ENCODE peak calls at places on chromosomes 1 and 21, in seven cellular contexts. B, E, Y, Z, G, V and A are unnamed samples.

GRCh38 chr1:118340928-118341905 is 156.2 kb upstream of the SPAG17 start:
- DNase-seq in B (no peak), E (no peak), Y (no peak), Z (no peak), G (no peak), V (no peak), A (no peak)

GRCh38 chr1:244049142-244049968 is 1.7 kb upstream of the ZBTB18 start:
- DNase-seq in B (no peak), E (no peak), Y (no peak), Z (peak), G (peak), V (no peak), A (no peak)

GRCh38 chr1:62397301-62397700 is 39.5 kb upstream of the USP1 start:
- DNase-seq in B (no peak), E (no peak), Y (no peak), Z (no peak), G (no peak), V (no peak), A (no peak)

GRCh38 chr1:115423776-115424175 is 85.7 kb upstream of the NGF start:
- DNase-seq in B (no peak), E (no peak), Y (no peak), Z (no peak), G (no peak), V (no peak), A (no peak)

GRCh38 chr21:42499430-42500106 is 3.5 kb upstream of the RSPH1 start:
- DNase-seq in B (no peak), E (no peak), Y (no peak), Z (no peak), G (no peak), V (no peak), A (no peak)

GRCh38 chr1:158371188-158371953 is 17.7 kb downstream of the CD1E start:
- DNase-seq in B (no peak), E (peak), Y (no peak), Z (no peak), G (no peak), V (no peak), A (no peak)

GRCh38 chr1:100573960-100574359 is 36.0 kb downstream of the GPR88 start:
- DNase-seq in B (no peak), E (no peak), Y (no peak), Z (no peak), G (no peak), V (no peak), A (no peak)

GRCh38 chr1:234613992-234614584 is 4.1 kb upstream of the IRF2BP2 start:
- DNase-seq in B (no peak), E (no peak), Y (no peak), Z (no peak), G (no peak), V (no peak), A (no peak)

GRCh38 chr1:17498214-17498613 is 41.3 kb upstream of the ARHGEF10L start:
- DNase-seq in B (no peak), E (no peak), Y (no peak), Z (no peak), G (no peak), V (peak), A (no peak)

GRCh38 chr21:43997766-43998742 is 14.1 kb upstream of the TRAPPC10 start:
- DNase-seq in B (no peak), E (no peak), Y (no peak), Z (no peak), G (no peak), V (no peak), A (no peak)

GRCh38 chr1:23171181-23171755 is 2.6 kb upstream of the LUZP1 start:
- DNase-seq in B (no peak), E (no peak), Y (no peak), Z (peak), G (no peak), V (no peak), A (no peak)

GRCh38 chr1:183721041-183721440 is 67.9 kb upstream of the APOBEC4 start:
- DNase-seq in B (no peak), E (no peak), Y (no peak), Z (no peak), G (no peak), V (no peak), A (no peak)

GRCh38 chr1:183719289-183719688 is 66.2 kb upstream of the APOBEC4 start:
- DNase-seq in B (no peak), E (no peak), Y (no peak), Z (no peak), G (no peak), V (no peak), A (peak)

GRCh38 chr1:183719976-183720497 is 66.9 kb upstream of the APOBEC4 start:
- DNase-seq in B (no peak), E (no peak), Y (no peak), Z (no peak), G (no peak), V (no peak), A (no peak)

GRCh38 chr1:183711691-183712401 is 58.7 kb upstream of the APOBEC4 start:
- DNase-seq in B (no peak), E (no peak), Y (no peak), Z (peak), G (no peak), V (no peak), A (no peak)

DNA sequence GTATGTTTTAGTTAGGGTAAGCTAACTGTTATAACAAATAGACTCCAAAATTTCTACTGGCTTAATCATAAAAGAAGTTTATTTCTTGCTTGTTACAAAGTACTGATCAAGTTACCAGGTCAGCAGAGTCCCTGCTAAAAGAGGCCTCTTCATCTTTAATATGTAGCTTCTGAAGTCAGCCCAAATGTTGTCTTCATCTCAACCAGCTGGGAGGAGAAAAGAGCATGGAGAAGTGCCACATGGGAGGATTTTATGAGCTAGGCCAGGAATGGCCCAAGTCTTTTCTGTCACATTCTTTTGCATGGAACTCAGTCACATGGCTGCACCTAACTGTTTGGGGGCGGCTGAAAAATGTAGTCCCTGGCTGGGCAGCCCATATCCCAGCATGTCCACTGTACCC is 63.2 kb upstream of the APOBEC4 start:
- DNase-seq in B (no peak), E (no peak), Y (no peak), Z (no peak), G (no peak), V (no peak), A (no peak)
- TF ChIP-seq YY1 in B (no peak), E (no peak), Y (no peak), Z (no peak), G (no peak), V (no peak), A (no peak)

GRCh38 chr1:230972855-230973271 is 5.8 kb downstream of the TTC13 start:
- DNase-seq in B (no peak), E (peak), Y (no peak), Z (no peak), G (no peak), V (peak), A (no peak)
- H3K9ac ChIP-seq in B (no peak), E (no peak), Y (no peak), Z (no peak), G (no peak), V (no peak), A (no peak)

GRCh38 chr1:208134491-208134890 is 109.7 kb downstream of the PLXNA2 start:
- DNase-seq in B (no peak), E (no peak), Y (no peak), Z (no peak), G (no peak), V (no peak), A (no peak)

GRCh38 chr1:208129057-208129456 is 115.1 kb downstream of the PLXNA2 start:
- DNase-seq in B (no peak), E (no peak), Y (no peak), Z (peak), G (no peak), V (no peak), A (no peak)

GRCh38 chr1:208132287-208132882 is 111.8 kb downstream of the PLXNA2 start:
- DNase-seq in B (peak), E (peak), Y (peak), Z (peak), G (peak), V (peak), A (peak)

GRCh38 chr1:208129489-208129888 is 114.7 kb downstream of the PLXNA2 start:
- DNase-seq in B (no peak), E (no peak), Y (no peak), Z (no peak), G (no peak), V (no peak), A (no peak)

GRCh38 chr1:208131631-208132286 is 112.4 kb downstream of the PLXNA2 start:
- DNase-seq in B (no peak), E (no peak), Y (no peak), Z (no peak), G (no peak), V (no peak), A (no peak)
- H3K4me3 ChIP-seq in B (peak), E (no peak), Y (no peak), Z (no peak), G (no peak), V (no peak), A (no peak)

GRCh38 chr1:41436281-41437010 is 48.0 kb downstream of the EDN2 start:
- DNase-seq in B (no peak), E (no peak), Y (no peak), Z (no peak), G (no peak), V (no peak), A (peak)

GRCh38 chr1:41437011-41437355 is 47.5 kb downstream of the EDN2 start:
- DNase-seq in B (no peak), E (no peak), Y (no peak), Z (no peak), G (no peak), V (no peak), A (no peak)

GRCh38 chr1:41438711-41439110 is 45.8 kb downstream of the EDN2 start:
- DNase-seq in B (no peak), E (no peak), Y (no peak), Z (no peak), G (no peak), V (no peak), A (no peak)

GRCh38 chr1:41440321-41441090 is 44.0 kb downstream of the EDN2 start:
- DNase-seq in B (no peak), E (no peak), Y (no peak), Z (no peak), G (no peak), V (no peak), A (no peak)

GRCh38 chr1:41439234-41439633 is 45.2 kb downstream of the EDN2 start:
- DNase-seq in B (no peak), E (no peak), Y (no peak), Z (no peak), G (no peak), V (no peak), A (no peak)
- TF ChIP-seq YY1 in B (no peak), E (no peak), Y (no peak), Z (no peak), G (no peak), V (no peak), A (no peak)

DNA sequence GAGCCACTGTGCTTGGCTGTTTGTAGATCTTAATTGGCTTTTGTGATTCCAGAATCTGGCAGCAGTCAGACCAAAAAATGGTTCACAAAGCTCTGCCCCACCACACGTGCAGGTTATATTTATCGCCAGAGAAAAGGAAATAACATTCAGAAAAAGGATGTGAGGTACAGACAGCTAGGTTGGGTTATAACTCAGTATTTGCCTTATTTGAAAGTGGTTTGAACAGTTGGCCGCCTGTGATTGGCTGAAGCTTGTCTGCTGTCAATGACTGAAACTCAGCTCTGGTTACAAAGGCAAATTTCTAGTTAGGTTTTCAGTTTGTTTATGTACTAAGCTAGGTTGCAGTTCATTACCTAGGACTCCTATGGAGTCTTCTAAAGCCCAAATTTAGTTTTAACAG is 9.6 kb downstream of the SH3BGR start:
- DNase-seq in B (no peak), E (peak), Y (no peak), Z (no peak), G (no peak), V (no peak), A (no peak)
- H3K9ac ChIP-seq in B (no peak), E (no peak), Y (no peak), Z (no peak), G (no peak), V (no peak), A (no peak)